ENCODE peak calls at places on chromosomes 11 and 22, in ten cellular contexts. K is iris pigment epithelial cell; G is adrenal gland; W is stimulated activated CD4-positive, alpha-beta T cell treated with anti-CD3 and anti-CD28 coated beads, TNF-alpha, amount 100 ng/mL, for 1 hour; O is spleen; U is activated CD4-positive, alpha-beta T cell treated with anti-CD3 and anti-CD28 coated beads, Interleukin-2, amount 50 U/mL, for 48 hours; C is dermis blood vessel endothelial cell; Z is RPMI8226; S is KBM-7; J is amniotic stem cell. F is an unnamed sample.

GRCh38 chr11:124717786-124718634 is 21.7 kb upstream of the NRGN start:
- DNase-seq in K (peak; percentile 29), G (no peak), W (no peak), O (peak; percentile 74), U (peak; percentile 12), C (peak; percentile 47), Z (no peak), S (peak; percentile 55), J (no peak), F (peak; percentile 36)

GRCh38 chr11:125329786-125330185 is 165.2 kb downstream of the PKNOX2 start:
- DNase-seq in K (no peak), G (no peak), W (no peak), O (no peak), U (no peak), C (no peak), Z (peak; percentile 5), S (no peak), J (no peak), F (no peak)

GRCh38 chr11:35138606-35138948 is 394 bp upstream of the CD44 start:
- DNase-seq in K (no peak), G (no peak), W (no peak), O (no peak), U (no peak), C (no peak), Z (no peak), S (no peak), J (no peak), F (no peak)

GRCh38 chr22:37187552-37187890 is 526 bp downstream of the C1QTNF6 start:
- DNase-seq in K (no peak), G (no peak), W (no peak), O (no peak), U (no peak), C (peak; percentile 76), Z (no peak), S (peak; percentile 27), J (no peak), F (no peak)

GRCh38 chr11:32838505-32839274 is 9.0 kb downstream of the PRRG4 start:
- DNase-seq in K (peak; percentile 66), G (no peak), W (no peak), O (no peak), U (no peak), C (no peak), Z (no peak), S (peak; percentile 32), J (no peak), F (no peak)

GRCh38 chr11:587978-588380 is 11.7 kb downstream of the PHRF1 start:
- DNase-seq in K (peak; percentile 90), G (peak; percentile 97), W (peak; percentile 32), O (no peak), U (peak; percentile 60), C (peak; percentile 53), Z (no peak), S (peak; percentile 29), J (no peak), F (peak; percentile 55)

GRCh38 chr22:30754971-30755759 is 60.5 kb downstream of the OSBP2 start:
- DNase-seq in K (peak; percentile 81), G (peak; percentile 70), W (peak; percentile 18), O (no peak), U (peak; percentile 58), C (peak; percentile 90), Z (peak; percentile 67), S (peak; percentile 67), J (peak; percentile 58), F (peak; percentile 29)

GRCh38 chr22:17366830-17367229 is 2.4 kb upstream of the CECR2 start:
- DNase-seq in K (no peak), G (no peak), W (no peak), O (peak; percentile 81), U (no peak), C (peak; percentile 28), Z (no peak), S (peak; percentile 45), J (no peak), F (no peak)

GRCh38 chr11:33633251-33634003 is 67.2 kb downstream of the C11orf91 start:
- DNase-seq in K (peak; percentile 93), G (peak; percentile 25), W (no peak), O (no peak), U (no peak), C (no peak), Z (no peak), S (no peak), J (peak; percentile 16), F (no peak)

GRCh38 chr11:46003647-46004046 is 81.2 kb downstream of the LARGE2 start:
- DNase-seq in K (peak; percentile 34), G (no peak), W (no peak), O (no peak), U (no peak), C (peak; percentile 35), Z (no peak), S (peak; percentile 64), J (no peak), F (no peak)

GRCh38 chr11:59706518-59707285 is 6.9 kb downstream of the OR10V1 start:
- DNase-seq in K (peak; percentile 91), G (no peak), W (no peak), O (no peak), U (no peak), C (peak; percentile 78), Z (no peak), S (peak; percentile 79), J (peak; percentile 49), F (no peak)

GRCh38 chr11:118666331-118666730 is 13.1 kb downstream of the TREH start:
- DNase-seq in K (no peak), G (no peak), W (no peak), O (no peak), U (no peak), C (no peak), Z (peak; percentile 30), S (no peak), J (no peak), F (no peak)

GRCh38 chr11:100687032-100687629 is at the start of gene ARHGAP42:
- DNase-seq in K (peak; percentile 59), G (peak; percentile 62), W (no peak), O (peak; percentile 91), U (peak; percentile 7), C (peak; percentile 65), Z (peak; percentile 64), S (peak; percentile 66), J (no peak), F (peak; percentile 6)

GRCh38 chr11:89203814-89204213 is 26.1 kb downstream of the TYR start:
- DNase-seq in K (no peak), G (no peak), W (no peak), O (no peak), U (no peak), C (no peak), Z (no peak), S (no peak), J (no peak), F (no peak)

GRCh38 chr11:114159320-114159719 is 99.8 kb downstream of the ZBTB16 start:
- DNase-seq in K (peak; percentile 50), G (no peak), W (no peak), O (no peak), U (no peak), C (peak; percentile 47), Z (no peak), S (no peak), J (no peak), F (no peak)

GRCh38 chr11:110431212-110432073 is 1.7 kb downstream of the FDX1 start:
- DNase-seq in K (no peak), G (no peak), W (no peak), O (no peak), U (no peak), C (peak; percentile 37), Z (peak; percentile 57), S (peak; percentile 47), J (no peak), F (no peak)

GRCh38 chr22:47046411-47047065 is 284.1 kb downstream of the TBC1D22A start:
- DNase-seq in K (no peak), G (no peak), W (no peak), O (peak; percentile 54), U (no peak), C (no peak), Z (no peak), S (no peak), J (no peak), F (no peak)

GRCh38 chr22:40919446-40919845 is 31.7 kb upstream of the RBX1 start:
- DNase-seq in K (no peak), G (no peak), W (no peak), O (no peak), U (no peak), C (no peak), Z (no peak), S (no peak), J (no peak), F (no peak)

GRCh38 chr22:23283591-23284503 is 103.5 kb downstream of the BCR start:
- DNase-seq in K (no peak), G (no peak), W (no peak), O (no peak), U (no peak), C (no peak), Z (no peak), S (no peak), J (no peak), F (no peak)

GRCh38 chr22:46866591-46866990 is 104.1 kb downstream of the TBC1D22A start:
- DNase-seq in K (peak; percentile 89), G (no peak), W (no peak), O (no peak), U (no peak), C (no peak), Z (no peak), S (no peak), J (peak; percentile 51), F (no peak)

GRCh38 chr11:105910095-105910715 is 111.8 kb downstream of the MSANTD4 start:
- DNase-seq in K (peak; percentile 63), G (no peak), W (no peak), O (no peak), U (no peak), C (no peak), Z (no peak), S (no peak), J (no peak), F (no peak)

GRCh38 chr11:105000167-105000566 is 22.8 kb downstream of the CASP5 start:
- DNase-seq in K (peak; percentile 19), G (no peak), W (no peak), O (no peak), U (no peak), C (peak; percentile 1), Z (peak; percentile 15), S (no peak), J (no peak), F (no peak)

GRCh38 chr11:45170484-45170883 is 24.0 kb downstream of the PRDM11 start:
- DNase-seq in K (no peak), G (no peak), W (no peak), O (peak; percentile 41), U (no peak), C (no peak), Z (no peak), S (no peak), J (no peak), F (no peak)

GRCh38 chr11:3135491-3136440 is 29.3 kb downstream of the OSBPL5 start:
- DNase-seq in K (no peak), G (peak; percentile 9), W (no peak), O (peak; percentile 82), U (no peak), C (no peak), Z (no peak), S (peak; percentile 32), J (no peak), F (no peak)

GRCh38 chr11:47264119-47264915 is 5.6 kb upstream of the MADD start:
- DNase-seq in K (peak; percentile 82), G (no peak), W (no peak), O (peak; percentile 17), U (no peak), C (no peak), Z (no peak), S (no peak), J (no peak), F (no peak)

GRCh38 chr22:46797355-46797754 is 34.9 kb downstream of the TBC1D22A start:
- DNase-seq in K (peak; percentile 55), G (no peak), W (no peak), O (peak; percentile 72), U (no peak), C (peak; percentile 47), Z (no peak), S (peak; percentile 15), J (no peak), F (no peak)

GRCh38 chr22:37470087-37470445 is 16.1 kb downstream of the MFNG start:
- DNase-seq in K (no peak), G (no peak), W (no peak), O (no peak), U (no peak), C (no peak), Z (no peak), S (no peak), J (no peak), F (no peak)

GRCh38 chr11:55707029-55707428 is 45.0 kb downstream of the OR4C6 start:
- DNase-seq in K (peak; percentile 45), G (no peak), W (no peak), O (no peak), U (no peak), C (peak; percentile 70), Z (peak; percentile 64), S (peak; percentile 70), J (no peak), F (no peak)